ENCODE peak calls at places on chromosomes 4 and X, in ten cellular contexts. Y is A549, Z is cardiac fibroblast, O is pancreas, F is colonic mucosa, V is heart right ventricle, T is fibroblast of pulmonary artery, J is ovary, M is AG09309, E is lower lobe of right lung. W is an unnamed sample.

GRCh38 chr4:11631416-11631815 is 202.7 kb upstream of the HS3ST1 start:
- DNase-seq in V (no peak), F (no peak), M (no peak), Y (no peak), J (no peak), O (no peak), Z (no peak), E (no peak), T (no peak), W (no peak)

GRCh38 chr4:78311306-78311705 is 240.3 kb upstream of the ANXA3 start:
- DNase-seq in J (no peak), Y (no peak), M (no peak), V (no peak), T (no peak), Z (no peak), E (no peak), O (no peak), F (no peak), W (no peak)

GRCh38 chr4:143668930-143669553 is 31.4 kb downstream of the FREM3 start:
- DNase-seq in V (no peak), J (no peak), F (no peak), Z (no peak), M (no peak), T (no peak), O (no peak), E (no peak), Y (no peak), W (no peak)

GRCh38 chr4:10105421-10105820 is 11.2 kb downstream of the WDR1 start:
- DNase-seq in O (no peak), J (no peak), Y (no peak), V (no peak), E (no peak), Z (no peak), T (no peak), M (no peak), F (no peak), W (no peak)

GRCh38 chrX:69066966-69067525 is 98.2 kb downstream of the PJA1 start:
- DNase-seq in J (no peak), M (no peak), O (peak; percentile 30), Z (no peak), T (no peak), V (no peak), Y (no peak), E (no peak), F (no peak), W (peak; percentile 37)

GRCh38 chr4:163048447-163048846 is 118.2 kb downstream of the NAF1 start:
- DNase-seq in V (no peak), E (no peak), Z (peak; percentile 58), M (no peak), F (no peak), J (no peak), Y (peak; percentile 36), O (peak; percentile 45), T (peak; percentile 47), W (peak; percentile 9)

GRCh38 chr4:3851211-3851610 is 85.0 kb downstream of the ADRA2C start:
- DNase-seq in F (no peak), M (peak; percentile 8), J (no peak), Z (no peak), E (no peak), V (no peak), O (no peak), T (no peak), Y (no peak), W (no peak)

GRCh38 chr4:73343432-73343831 is 60.7 kb upstream of the ALB start:
- DNase-seq in Z (no peak), M (no peak), V (no peak), F (no peak), T (no peak), J (no peak), E (no peak), O (no peak), Y (no peak), W (peak; percentile 1)

GRCh38 chr4:154743683-154744340 is at the start of gene LRAT:
- DNase-seq in M (no peak), J (no peak), F (peak; percentile 82), V (peak; percentile 17), E (peak; percentile 79), Z (no peak), Y (peak; percentile 10), T (no peak), O (peak; percentile 89), W (no peak)

GRCh38 chr4:1746919-1747602 is 25.7 kb downstream of the TACC3 start:
- DNase-seq in E (no peak), F (no peak), J (no peak), T (no peak), Y (no peak), Z (no peak), O (no peak), V (no peak), M (no peak), W (no peak)

GRCh38 chrX:38669425-38669824 is 108.1 kb downstream of the TSPAN7 start:
- DNase-seq in T (no peak), M (no peak), Y (no peak), O (no peak), F (no peak), J (no peak), Z (no peak), E (no peak), V (no peak), W (no peak)

GRCh38 chrX:41014776-41015175 is 70.5 kb upstream of the USP9X start:
- DNase-seq in M (no peak), E (no peak), V (no peak), Y (peak; percentile 56), O (no peak), Z (peak; percentile 82), J (no peak), F (no peak), T (peak; percentile 44), W (peak; percentile 39)

GRCh38 chr4:133150643-133151300 is 1.7 kb downstream of the PCDH10 start:
- DNase-seq in F (no peak), M (no peak), V (no peak), O (peak; percentile 59), Y (peak; percentile 14), E (no peak), Z (no peak), J (no peak), T (peak; percentile 39), W (peak; percentile 42)

GRCh38 chr4:132169660-132170059 is 979.4 kb upstream of the PCDH10 start:
- DNase-seq in J (no peak), V (no peak), O (no peak), M (no peak), T (no peak), Y (no peak), F (no peak), Z (no peak), E (no peak), W (no peak)

GRCh38 chr4:155931634-155932033 is 22.0 kb downstream of the CTSO start:
- DNase-seq in T (no peak), Z (no peak), J (no peak), Y (no peak), O (no peak), V (no peak), M (no peak), F (no peak), E (no peak), W (no peak)

GRCh38 chrX:138008280-138008679 is 442.4 kb downstream of the ZIC3 start:
- DNase-seq in E (no peak), Z (no peak), F (no peak), J (no peak), T (no peak), M (no peak), V (no peak), Y (no peak), O (no peak), W (no peak)

GRCh38 chr4:65799513-65799912 is 129.2 kb upstream of the EPHA5 start:
- DNase-seq in J (no peak), Y (no peak), O (no peak), F (no peak), T (no peak), E (no peak), M (no peak), Z (no peak), V (no peak), W (no peak)
- TF ChIP-seq CTCF in J (no peak), Y (no peak), O (no peak), F (no peak), T (no peak), E (no peak), M (no peak), Z (no peak), V (no peak), W (no peak)

GRCh38 chr4:152773953-152774352 is 5.6 kb downstream of the TIGD4 start:
- DNase-seq in M (no peak), Z (no peak), O (no peak), V (no peak), Y (no peak), J (no peak), F (no peak), E (no peak), T (no peak), W (no peak)
- TF ChIP-seq CTCF in M (no peak), Z (no peak), O (no peak), V (no peak), Y (no peak), J (no peak), F (no peak), E (no peak), T (no peak), W (no peak)

GRCh38 chrX:24694825-24695224 is 1.1 kb downstream of the POLA1 start:
- DNase-seq in T (peak; percentile 4), V (no peak), E (no peak), O (no peak), M (no peak), Z (peak; percentile 6), F (no peak), Y (no peak), J (no peak), W (no peak)

GRCh38 chrX:24692305-24692704 is 1.4 kb upstream of the POLA1 start:
- DNase-seq in Y (no peak), M (no peak), F (no peak), V (no peak), Z (no peak), J (no peak), E (no peak), T (no peak), O (no peak), W (no peak)

GRCh38 chrX:24696241-24696640 is 2.5 kb downstream of the POLA1 start:
- DNase-seq in Z (peak; percentile 1), Y (no peak), M (no peak), E (no peak), O (no peak), F (no peak), T (no peak), V (no peak), J (no peak), W (no peak)

GRCh38 chrX:24693453-24694202 is at the start of gene POLA1:
- DNase-seq in M (peak; percentile 82), E (peak; percentile 91), O (peak; percentile 91), J (peak; percentile 93), F (peak; percentile 87), T (peak; percentile 97), Z (peak; percentile 96), Y (peak; percentile 97), V (peak; percentile 92), W (peak; percentile 90)
- TF ChIP-seq CTCF in M (peak; percentile 11), E (peak; percentile 31), O (no peak), J (no peak), F (no peak), T (peak; percentile 38), Z (peak; percentile 8), Y (peak; percentile 23), V (peak; percentile 14), W (no peak)

DNA sequence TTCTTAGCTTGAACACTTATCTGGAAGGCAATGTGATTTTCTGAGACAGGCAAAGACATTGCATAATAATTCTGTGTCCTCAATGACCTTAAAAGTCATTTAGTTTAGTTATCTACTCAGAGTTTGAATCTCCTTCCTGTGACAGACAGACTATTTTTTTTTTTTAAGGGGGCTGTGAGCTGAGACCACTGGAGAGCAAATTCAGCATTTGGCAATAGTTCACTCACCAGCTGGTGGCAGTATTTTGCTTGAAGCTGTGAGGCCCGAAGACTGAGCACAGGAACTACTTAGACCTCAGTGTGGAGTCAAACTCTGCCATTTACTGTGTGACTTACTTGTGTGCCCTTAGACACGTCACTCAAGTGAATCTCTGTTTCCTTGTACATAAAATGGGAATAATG is 22.9 kb upstream of the CPE start:
- DNase-seq in O (no peak), J (no peak), M (no peak), E (no peak), F (no peak), Z (peak; percentile 59), V (no peak), Y (peak; percentile 29), T (no peak), W (peak; percentile 40)
- TF ChIP-seq CTCF in O (no peak), J (no peak), M (peak; percentile 45), E (peak; percentile 36), F (peak; percentile 33), Z (peak; percentile 58), V (peak; percentile 50), Y (peak; percentile 41), T (peak; percentile 49), W (peak; percentile 41)